ENCODE peak calls at places on chromosomes 1 and 21, in four cellular contexts. C is body of pancreas; S is PC-3; F is CD4-positive, alpha-beta T cell. D is an unnamed sample.

GRCh38 chr1:205579711-205580110 is 52.1 kb downstream of the ELK4 start:
- DNase-seq in C (no peak), F (no peak), S (no peak), D (no peak)

GRCh38 chr1:103516693-103517092 is 8.8 kb upstream of the RNPC3 start:
- DNase-seq in C (no peak), S (peak), F (no peak), D (no peak)

GRCh38 chr21:31855180-31855579 is 17.6 kb upstream of the HUNK start:
- DNase-seq in S (no peak), C (no peak), F (no peak), D (no peak)

GRCh38 chr1:210800756-210801155 is 333.2 kb downstream of the KCNH1 start:
- DNase-seq in F (no peak), C (no peak), S (no peak), D (no peak)

GRCh38 chr21:41317458-41317857 is 857 bp downstream of the FAM3B start:
- DNase-seq in F (no peak), S (no peak), C (peak), D (no peak)

GRCh38 chr1:118204106-118204505 is 19.1 kb upstream of the SPAG17 start:
- DNase-seq in C (no peak), F (no peak), S (peak), D (no peak)

GRCh38 chr1:111733183-111733995 is 5.8 kb downstream of the INKA2 start:
- DNase-seq in C (no peak), S (no peak), F (no peak), D (peak)

GRCh38 chr1:233427907-233428306 is 100.4 kb downstream of the MAP3K21 start:
- DNase-seq in C (no peak), S (no peak), F (no peak), D (no peak)

GRCh38 chr1:179883739-179884138 is 1.7 kb downstream of the TOR1AIP1 start:
- DNase-seq in C (no peak), S (peak), F (peak), D (no peak)

GRCh38 chr1:76933847-76934657 is 66.8 kb downstream of the ST6GALNAC5 start:
- DNase-seq in F (no peak), C (no peak), S (no peak), D (no peak)

GRCh38 chr1:183986941-183987340 is 50.6 kb downstream of the COLGALT2 start:
- DNase-seq in S (no peak), F (no peak), C (no peak), D (no peak)

GRCh38 chr1:36436820-36437219 is 13.4 kb downstream of the OSCP1 start:
- DNase-seq in C (no peak), F (no peak), S (peak), D (no peak)

GRCh38 chr1:166920561-166921475 is 44.8 kb upstream of the TADA1 start:
- DNase-seq in S (no peak), C (peak), F (no peak), D (peak)

GRCh38 chr1:25026304-25026703 is 96.2 kb upstream of the RUNX3 start:
- DNase-seq in S (no peak), F (no peak), C (no peak), D (no peak)

GRCh38 chr1:212606042-212606733 is 2.4 kb upstream of the ATF3 start:
- DNase-seq in F (no peak), S (no peak), C (no peak), D (no peak)

GRCh38 chr1:29466258-29466657 is 229.9 kb downstream of the PTPRU start:
- DNase-seq in F (no peak), S (no peak), C (no peak), D (no peak)

GRCh38 chr21:46150491-46151121 is 4.8 kb downstream of the FTCD start:
- DNase-seq in C (peak), S (no peak), F (no peak), D (no peak)

GRCh38 chr1:200907611-200908097 is 13.0 kb downstream of the INAVA start:
- DNase-seq in F (no peak), S (peak), C (no peak), D (no peak)

DNA sequence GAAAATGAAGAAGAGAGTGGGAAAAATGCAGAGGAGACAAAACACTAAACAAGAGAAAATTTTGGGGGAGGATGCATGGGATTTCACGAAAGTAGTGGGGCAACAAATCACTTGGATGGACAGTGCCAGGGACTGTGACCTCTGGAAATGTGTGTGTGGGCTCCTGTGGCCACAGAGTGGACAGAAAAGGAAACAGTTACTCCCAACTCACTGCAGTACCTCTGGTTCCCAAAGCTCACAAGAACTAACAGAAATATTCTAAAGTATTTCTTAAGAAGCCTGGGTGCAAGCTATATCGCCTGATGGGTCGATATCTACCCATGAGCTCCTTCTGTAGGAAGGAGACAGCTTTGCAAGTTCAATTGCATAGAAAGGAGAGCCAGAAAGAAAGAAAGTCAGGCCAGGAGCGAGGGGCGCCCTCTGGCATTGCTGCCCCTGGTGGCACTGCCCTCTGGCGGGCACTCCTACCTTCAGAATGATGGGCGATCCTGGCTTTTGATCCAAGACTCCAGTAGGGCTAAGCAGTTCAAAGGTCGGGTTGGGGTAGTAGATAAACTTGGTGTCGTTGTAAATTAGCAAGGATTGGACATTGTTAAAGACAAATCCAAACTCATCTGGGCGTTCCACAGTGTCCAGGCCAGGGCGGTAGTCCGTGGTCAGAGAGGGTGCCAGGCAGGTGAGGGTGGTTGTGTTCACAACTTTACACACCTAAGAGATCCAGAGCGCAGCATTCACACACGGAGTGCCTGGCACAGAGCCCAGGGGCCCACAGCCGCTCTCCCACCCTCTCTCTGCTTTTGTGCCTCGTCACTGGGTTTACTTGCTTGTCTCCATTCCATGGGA is 134.7 kb upstream of the CD34 start:
- DNase-seq in C (peak), S (no peak), F (no peak), D (no peak)
- TF ChIP-seq CTCF in C (peak), S (no peak), F (no peak), D (no peak)

GRCh38 chr1:89567797-89568196 is 43.2 kb downstream of the LRRC8B start:
- DNase-seq in C (no peak), F (no peak), S (no peak), D (no peak)
- H3K27ac ChIP-seq in C (no peak), F (no peak), S (no peak), D (no peak)

DNA sequence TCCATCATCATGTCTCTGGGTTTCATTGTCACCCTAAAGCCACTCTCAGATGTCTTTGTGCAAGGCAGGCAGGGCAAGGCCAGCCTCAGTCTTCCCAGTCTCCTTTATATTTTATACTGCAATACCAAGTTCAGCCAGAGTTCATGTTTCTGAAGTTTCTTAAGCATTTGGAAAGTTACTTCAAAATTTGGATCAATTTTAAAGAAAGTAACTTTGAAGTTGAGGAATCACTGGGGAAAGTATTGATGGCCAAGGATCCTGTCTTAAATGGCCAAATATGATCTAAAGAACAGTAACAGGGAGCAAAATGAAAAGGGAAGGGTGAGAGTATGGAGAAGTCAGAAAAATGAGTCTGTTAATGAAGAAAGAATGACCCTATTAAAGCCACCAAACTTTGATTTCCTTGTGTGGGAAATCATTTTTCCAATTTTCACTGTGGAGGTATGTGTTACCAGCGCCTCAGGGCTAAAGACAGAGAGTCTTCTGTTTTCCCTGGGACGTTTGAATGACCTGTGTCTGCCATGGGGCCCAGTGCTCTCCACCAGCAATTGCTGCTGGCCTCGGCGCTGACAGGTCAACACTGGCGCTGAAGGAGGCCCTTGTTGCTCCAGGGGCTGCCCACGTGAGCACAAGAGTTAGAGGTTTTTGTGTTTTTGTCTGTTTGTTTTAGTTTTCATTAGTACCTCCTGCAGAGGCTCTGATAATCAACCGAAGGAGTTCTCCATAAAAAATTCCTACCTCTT is 93.9 kb downstream of the ATP5PO start:
- DNase-seq in C (no peak), S (no peak), F (no peak), D (no peak)
- TF ChIP-seq CTCF in C (no peak), S (no peak), F (no peak), D (peak)

GRCh38 chr1:185318431-185319151 is 1.5 kb upstream of the IVNS1ABP start:
- DNase-seq in F (no peak), S (no peak), C (no peak), D (no peak)
- H3K27ac ChIP-seq in F (peak), S (no peak), C (peak), D (no peak)

GRCh38 chr1:19397217-19397945 is 85.3 kb downstream of the SLC66A1 start:
- DNase-seq in C (no peak), F (no peak), S (no peak), D (no peak)

GRCh38 chr1:19396280-19396679 is 84.2 kb downstream of the SLC66A1 start:
- DNase-seq in S (no peak), F (no peak), C (no peak), D (no peak)

GRCh38 chr1:19393051-19393450 is 80.9 kb downstream of the SLC66A1 start:
- DNase-seq in F (no peak), C (no peak), S (no peak), D (no peak)

GRCh38 chr1:19398309-19398760 is 86.2 kb downstream of the SLC66A1 start:
- DNase-seq in S (peak), F (no peak), C (no peak), D (no peak)

GRCh38 chr1:19395678-19396192 is 83.6 kb downstream of the SLC66A1 start:
- DNase-seq in F (no peak), S (peak), C (no peak), D (no peak)
- TF ChIP-seq CTCF in F (no peak), S (no peak), C (no peak), D (no peak)

GRCh38 chr1:199041173-199041914 is 402.5 kb downstream of the PTPRC start:
- DNase-seq in F (no peak), S (no peak), C (no peak), D (no peak)

GRCh38 chr1:199042193-199042592 is 403.4 kb downstream of the PTPRC start:
- DNase-seq in S (no peak), C (no peak), F (no peak), D (no peak)

GRCh38 chr1:199044191-199044590 is 405.4 kb downstream of the PTPRC start:
- DNase-seq in F (no peak), S (no peak), C (no peak), D (no peak)

GRCh38 chr1:199046618-199047017 is 407.8 kb downstream of the PTPRC start:
- DNase-seq in C (no peak), S (peak), F (no peak), D (no peak)
- H3K27ac ChIP-seq in C (no peak), S (no peak), F (no peak), D (no peak)